ENCODE peak calls at places on chromosomes 12 and 14, in nine cellular contexts. N is right atrium auricular region; L is ovary; B is Peyer's patch; X is fibroblast of lung; W is HCT116; Y is CD8-positive, alpha-beta T cell; S is lung; D is adrenal gland. F is an unnamed sample.
A peak's percentile ranks its signal among the peaks of the same experiment; 100 is the strongest.

GRCh38 chr12:82593901-82594396 is 92.8 kb upstream of the TMTC2 start:
- DNase-seq in B (no peak), L (no peak), D (no peak), W (no peak), N (no peak), S (no peak), Y (no peak), X (no peak), F (no peak)

GRCh38 chr12:67515679-67516363 is 132.7 kb upstream of the DYRK2 start:
- DNase-seq in W (no peak), X (peak; percentile 64), S (no peak), D (no peak), L (no peak), B (no peak), Y (peak; percentile 37), N (no peak), F (peak; percentile 49)

GRCh38 chr12:39619660-39620433 is at the start of gene ABCD2:
- DNase-seq in X (peak; percentile 86), D (peak; percentile 74), W (peak; percentile 19), S (no peak), N (peak; percentile 78), B (peak; percentile 57), L (peak; percentile 37), Y (peak; percentile 55), F (peak; percentile 29)

GRCh38 chr14:58281969-58282368 is 16.4 kb upstream of the ARID4A start:
- DNase-seq in D (no peak), L (no peak), Y (no peak), W (no peak), N (no peak), B (no peak), S (no peak), X (peak; percentile 20), F (no peak)

GRCh38 chr14:87960013-87960787 is 32.8 kb downstream of the GALC start:
- DNase-seq in N (no peak), B (no peak), W (no peak), L (no peak), D (no peak), Y (no peak), X (no peak), S (no peak), F (no peak)

GRCh38 chr12:47730341-47730744 is 5.1 kb upstream of the ENDOU start:
- DNase-seq in N (no peak), W (no peak), Y (no peak), B (peak; percentile 15), D (no peak), X (peak; percentile 23), S (no peak), L (no peak), F (peak; percentile 67)

GRCh38 chr14:38405851-38406630 is 150.1 kb upstream of the CLEC14A start:
- DNase-seq in N (no peak), Y (no peak), X (peak; percentile 61), W (no peak), L (no peak), B (no peak), D (no peak), S (no peak), F (no peak)

GRCh38 chr12:108833355-108833733 is 24.0 kb downstream of the SSH1 start:
- DNase-seq in D (peak; percentile 27), S (no peak), W (peak; percentile 71), N (peak; percentile 85), L (no peak), X (peak; percentile 96), Y (no peak), B (no peak), F (no peak)

GRCh38 chr14:76974365-76974764 is 54.1 kb downstream of the IRF2BPL start:
- DNase-seq in Y (no peak), X (no peak), B (no peak), S (no peak), W (no peak), L (no peak), D (no peak), N (no peak), F (no peak)

GRCh38 chr12:6604254-6605029 is 2.7 kb downstream of the CHD4 start:
- DNase-seq in D (peak; percentile 46), W (no peak), S (no peak), B (no peak), N (no peak), Y (no peak), X (no peak), L (no peak), F (no peak)

GRCh38 chr12:6603095-6603567 is 4.0 kb downstream of the CHD4 start:
- DNase-seq in D (peak; percentile 52), N (peak; percentile 69), B (no peak), Y (peak; percentile 34), X (peak; percentile 59), L (no peak), W (no peak), S (no peak), F (no peak)

GRCh38 chr12:6606331-6607131 is 648 bp downstream of the CHD4 start:
- DNase-seq in W (no peak), S (peak; percentile 57), L (peak; percentile 80), N (peak; percentile 67), B (peak; percentile 77), Y (peak; percentile 53), X (peak; percentile 23), D (peak; percentile 86), F (peak; percentile 93)

GRCh38 chr12:6607751-6608591 is 792 bp upstream of the CHD4 start:
- DNase-seq in N (peak; percentile 69), B (no peak), W (peak; percentile 92), X (peak; percentile 48), Y (peak; percentile 38), S (peak; percentile 59), D (peak; percentile 64), L (peak; percentile 75), F (peak; percentile 78)

DNA sequence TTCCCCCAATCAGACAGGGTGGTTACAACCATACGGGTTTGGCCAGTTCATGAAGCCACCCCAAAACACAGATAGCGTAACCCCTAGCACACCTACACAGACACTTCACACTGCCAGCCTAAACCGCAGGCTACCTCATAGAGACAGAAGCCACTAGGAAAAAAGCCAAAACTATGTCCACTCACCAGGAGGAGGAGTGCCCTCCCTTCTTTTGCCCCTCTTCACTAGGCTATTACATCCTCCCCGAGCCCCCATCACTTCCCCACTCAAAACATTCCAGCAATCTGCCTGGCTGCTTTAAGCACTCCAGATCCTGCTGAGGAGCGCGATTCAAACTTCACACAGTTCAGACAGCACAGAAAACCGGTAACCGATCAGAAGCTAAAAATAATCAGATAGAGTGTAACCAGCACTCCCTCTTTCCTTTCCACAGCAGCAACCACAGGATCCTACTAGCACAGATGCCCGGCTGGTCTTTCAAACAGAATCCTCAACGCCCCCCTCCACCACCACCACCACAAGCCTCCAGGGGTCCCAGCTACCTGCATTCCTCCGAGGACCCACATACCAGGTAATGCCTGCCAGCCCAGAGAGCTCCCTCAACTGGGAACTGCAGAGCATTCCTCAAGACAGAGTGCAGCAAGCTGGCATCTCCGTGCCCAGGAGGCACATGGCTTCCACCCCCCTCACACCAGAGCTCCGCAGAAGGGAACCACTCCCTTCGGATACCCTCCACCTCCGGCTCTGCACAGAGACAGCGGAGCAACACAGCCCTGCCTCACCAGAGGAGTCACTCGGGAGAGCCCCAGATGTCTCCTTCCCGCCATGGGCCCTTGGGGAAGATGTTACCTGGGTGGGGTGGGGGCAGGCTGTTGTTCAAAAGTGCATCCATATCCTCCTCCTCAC is 1.5 kb downstream of the CHD4 start:
- DNase-seq in D (no peak), W (no peak), X (peak; percentile 51), B (no peak), Y (peak; percentile 36), N (no peak), L (no peak), S (no peak), F (no peak)
- H3K27ac ChIP-seq in D (peak overlapping the region; percentile 99), W (peak overlapping the region; percentile 88), X (peak overlapping the region; percentile 56), B (peak overlapping the region; percentile 91), Y (peak overlapping the region; percentile 76), N (peak overlapping the region; percentile 99), L (peak overlapping the region; percentile 93), S (peak overlapping the region; percentile 81), F (peak overlapping the region; percentile 91)

DNA sequence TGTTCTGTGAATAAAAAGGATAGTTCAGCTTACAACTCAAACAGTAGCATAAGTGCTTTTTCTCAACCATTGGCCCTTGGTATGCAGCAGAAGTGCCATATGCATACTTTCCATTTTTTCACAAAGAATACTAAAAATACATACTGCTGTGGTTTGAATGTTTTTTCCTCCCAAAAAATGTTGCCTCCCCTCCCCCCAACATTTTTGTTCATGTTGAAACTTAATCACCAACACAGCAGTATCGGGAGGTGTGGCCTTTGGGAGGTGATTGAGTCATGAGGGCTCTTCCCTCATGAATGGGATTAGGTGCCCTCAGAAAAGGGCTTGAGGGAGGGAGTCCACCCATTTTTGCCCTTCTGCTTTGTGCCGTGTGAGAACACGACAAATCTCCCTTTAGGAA is 198.6 kb downstream of the ESR2 start:
- DNase-seq in N (no peak), B (no peak), L (no peak), W (no peak), S (no peak), Y (no peak), D (no peak), X (peak; percentile 67), F (no peak)
- H3K4me3 ChIP-seq in N (no peak overlapping the region), B (no peak overlapping the region), L (no peak overlapping the region), W (no peak overlapping the region), S (no peak overlapping the region), Y (no peak overlapping the region), D (no peak overlapping the region), X (no peak overlapping the region), F (no peak overlapping the region)

GRCh38 chr12:57235728-57236131 is 6.2 kb downstream of the SHMT2 start:
- DNase-seq in N (no peak), Y (no peak), W (no peak), X (no peak), D (no peak), B (peak; percentile 25), S (no peak), L (no peak), F (no peak)
- H3K4me1 ChIP-seq in N (peaks cover 55% of the 10 kb centered on the region), Y (peaks cover 50% of the 10 kb centered on the region), W (peaks cover 18% of the 10 kb centered on the region), X (peaks cover 46% of the 10 kb centered on the region), D (peaks cover 15% of the 10 kb centered on the region), B (peaks cover 23% of the 10 kb centered on the region), S (no peaks in the 10 kb centered on the region), L (peaks cover 12% of the 10 kb centered on the region), F (no peaks in the 10 kb centered on the region)

DNA sequence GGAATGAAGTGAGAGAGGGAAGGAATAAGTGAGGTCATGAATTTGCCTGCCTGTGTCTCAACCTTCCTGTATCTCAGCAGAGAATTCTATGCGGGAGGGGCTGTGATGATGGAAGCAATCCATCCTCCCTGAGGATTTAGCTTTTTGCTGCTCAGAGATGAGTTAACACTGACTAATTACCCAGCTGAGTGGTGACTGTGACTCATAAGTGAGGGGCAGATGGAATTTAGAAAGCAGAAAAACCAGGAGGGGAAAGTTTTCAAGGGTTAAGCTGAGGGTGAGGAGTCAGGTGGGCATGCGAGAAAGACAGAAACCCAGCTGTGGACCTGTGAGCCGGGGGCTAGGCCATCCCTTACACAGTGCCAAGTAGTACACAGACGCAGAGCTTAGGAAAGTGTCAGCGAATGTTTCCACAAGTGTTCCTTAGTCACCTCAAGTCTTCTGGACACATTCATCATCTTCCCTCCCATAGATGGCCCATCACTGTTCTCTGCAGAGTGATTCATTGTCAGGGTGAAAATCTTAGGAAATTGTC is 277.9 kb downstream of the IPO8 start:
- DNase-seq in X (peak; percentile 99), S (no peak), W (peak; percentile 44), D (no peak), Y (no peak), L (no peak), B (no peak), N (no peak), F (no peak)
- H3K27ac ChIP-seq in X (peak overlapping the region; percentile 27), S (no peak overlapping the region), W (no peak overlapping the region), D (no peak overlapping the region), Y (no peak overlapping the region), L (no peak overlapping the region), B (no peak overlapping the region), N (no peak overlapping the region), F (no peak overlapping the region)

F was measured in pancreas.